ENCODE peak calls at places on chromosomes 11 and 22, in six cellular contexts. Z, P, M, J, Q and D are unnamed samples.

GRCh38 chr11:71931245-71931602 is 2.4 kb downstream of the RNF121 start:
- DNase-seq in Z (no peak), P (no peak), M (no peak), J (no peak), Q (no peak), D (no peak)

GRCh38 chr22:29631725-29632124 is 28.3 kb downstream of the NF2 start:
- DNase-seq in Z (no peak), P (no peak), M (no peak), J (no peak), Q (no peak), D (no peak)

GRCh38 chr11:28743101-28743550 is 634.9 kb downstream of the METTL15 start:
- DNase-seq in Z (no peak), P (no peak), M (no peak), J (no peak), Q (no peak), D (no peak)

GRCh38 chr11:114040706-114041211 is 18.8 kb upstream of the ZBTB16 start:
- DNase-seq in Z (no peak), P (peak; percentile 78), M (no peak), J (peak; percentile 75), Q (no peak), D (no peak)

GRCh38 chr11:119583585-119583984 is 145.4 kb downstream of the NECTIN1 start:
- DNase-seq in Z (no peak), P (no peak), M (no peak), J (no peak), Q (no peak), D (no peak)

GRCh38 chr11:71482216-71482615 is 29.2 kb downstream of the NADSYN1 start:
- DNase-seq in Z (no peak), P (no peak), M (no peak), J (no peak), Q (no peak), D (no peak)

GRCh38 chr22:27620367-27621154 is 181.0 kb downstream of the MN1 start:
- DNase-seq in Z (no peak), P (no peak), M (no peak), J (no peak), Q (no peak), D (no peak)

GRCh38 chr11:120124355-120124754 is 13.6 kb downstream of the TRIM29 start:
- DNase-seq in Z (no peak), P (no peak), M (no peak), J (no peak), Q (no peak), D (no peak)

GRCh38 chr11:47606731-47607130 is 12.5 kb upstream of the C1QTNF4 start:
- DNase-seq in Z (no peak), P (no peak), M (no peak), J (no peak), Q (peak; percentile 20), D (no peak)

GRCh38 chr11:43517518-43517917 is 158.8 kb downstream of the TTC17 start:
- DNase-seq in Z (no peak), P (no peak), M (no peak), J (no peak), Q (no peak), D (no peak)

GRCh38 chr22:39962071-39962470 is 1.9 kb downstream of the TMA7B start:
- DNase-seq in Z (no peak), P (no peak), M (no peak), J (no peak), Q (no peak), D (no peak)

GRCh38 chr22:39174498-39175120 is 22.1 kb upstream of the CBX7 start:
- DNase-seq in Z (peak; percentile 77), P (peak; percentile 87), M (peak; percentile 89), J (peak; percentile 49), Q (peak; percentile 63), D (peak; percentile 80)

DNA sequence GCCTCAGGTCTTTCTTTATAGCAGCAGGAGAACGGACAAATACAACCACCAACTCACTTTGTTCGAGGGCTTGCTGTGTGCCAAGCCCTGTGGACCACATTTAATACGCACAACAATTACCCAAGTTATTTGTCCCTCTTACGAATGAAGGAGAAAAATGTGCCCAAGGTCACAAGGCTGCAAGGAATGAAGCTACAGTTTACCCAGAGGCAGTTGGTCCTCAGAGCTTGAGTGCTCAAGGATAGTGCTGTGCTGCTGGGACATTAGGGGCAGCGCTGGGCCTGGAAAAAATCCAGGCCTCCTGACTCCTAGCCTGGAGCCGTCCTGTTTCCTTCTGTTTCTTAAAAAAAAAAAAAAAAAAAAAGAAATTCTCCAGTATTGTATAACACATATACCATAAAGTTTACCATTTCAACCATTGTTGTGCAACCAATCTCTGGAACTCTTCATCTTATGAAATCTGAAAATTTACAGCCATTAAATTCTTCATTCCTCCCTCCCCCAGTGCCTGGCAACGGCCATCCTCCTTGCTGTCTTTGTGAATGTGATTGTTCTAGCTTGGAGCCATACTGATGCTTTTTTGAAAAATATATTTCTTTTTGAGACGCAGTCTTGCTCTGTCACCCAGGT is 1.0 kb upstream of the C11orf86 start:
- DNase-seq in Z (no peak), P (no peak), M (no peak), J (no peak), Q (no peak), D (no peak)
- TF ChIP-seq CTCF in Z (no peak), P (no peak), M (no peak), J (no peak), Q (no peak), D (no peak)

GRCh38 chr22:46143491-46144147 is 6.7 kb upstream of the PPARA start:
- DNase-seq in Z (no peak), P (no peak), M (no peak), J (no peak), Q (no peak), D (no peak)
- H3K9me3 ChIP-seq in Z (no peaks in the 10 kb centered on the region), P (no peaks in the 10 kb centered on the region), M (no peaks in the 10 kb centered on the region), J (no peaks in the 10 kb centered on the region), Q (no peaks in the 10 kb centered on the region), D (no peaks in the 10 kb centered on the region)

DNA sequence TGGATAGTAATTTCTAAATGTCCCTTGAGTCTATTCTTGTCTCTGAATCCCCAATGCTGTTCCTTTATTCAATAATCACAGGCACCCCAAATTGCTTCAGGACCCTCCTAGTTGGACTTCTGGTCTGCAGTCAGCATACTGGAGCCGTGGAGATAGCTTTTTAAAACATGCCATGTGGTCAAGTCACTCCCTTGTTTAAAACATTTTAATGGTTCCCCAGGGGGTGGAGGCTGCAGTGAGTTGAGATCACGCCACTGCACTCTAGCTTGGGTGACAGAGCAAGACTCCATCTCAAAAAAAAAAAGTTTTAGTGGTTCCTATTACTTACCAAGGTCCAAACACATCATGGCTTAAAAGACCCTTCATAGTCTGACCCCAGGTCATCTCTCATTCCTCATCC is 220.3 kb downstream of the ADAMTS15 start:
- DNase-seq in Z (no peak), P (no peak), M (no peak), J (no peak), Q (no peak), D (no peak)
- H3K27ac ChIP-seq in Z (no peak overlapping the region), P (no peak overlapping the region), M (no peak overlapping the region), J (no peak overlapping the region), Q (no peak overlapping the region), D (no peak overlapping the region)

DNA sequence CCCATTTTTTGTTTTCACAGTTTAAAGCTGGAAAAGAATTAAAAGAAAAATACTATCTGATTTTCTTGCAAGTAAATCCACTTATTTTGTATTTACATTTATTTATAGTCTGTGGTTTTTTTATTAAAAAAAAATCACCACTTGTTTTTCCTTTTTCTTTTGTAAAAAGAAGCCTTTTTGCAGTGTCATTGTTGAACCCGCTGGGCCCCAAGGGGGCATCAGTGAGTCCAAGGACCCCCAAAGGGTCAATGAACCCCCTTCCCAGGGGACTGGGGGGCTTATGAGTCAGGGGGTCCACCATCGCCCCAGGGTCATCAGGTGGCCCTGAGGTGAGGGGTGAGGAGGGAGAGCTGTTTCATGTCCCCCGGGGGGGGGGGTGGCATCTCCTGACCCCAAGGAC is 34.0 kb upstream of the EIF3D start:
- DNase-seq in Z (no peak), P (no peak), M (no peak), J (no peak), Q (no peak), D (no peak)
- TF ChIP-seq CTCF in Z (no peak), P (no peak), M (no peak), J (no peak), Q (no peak), D (no peak)

DNA sequence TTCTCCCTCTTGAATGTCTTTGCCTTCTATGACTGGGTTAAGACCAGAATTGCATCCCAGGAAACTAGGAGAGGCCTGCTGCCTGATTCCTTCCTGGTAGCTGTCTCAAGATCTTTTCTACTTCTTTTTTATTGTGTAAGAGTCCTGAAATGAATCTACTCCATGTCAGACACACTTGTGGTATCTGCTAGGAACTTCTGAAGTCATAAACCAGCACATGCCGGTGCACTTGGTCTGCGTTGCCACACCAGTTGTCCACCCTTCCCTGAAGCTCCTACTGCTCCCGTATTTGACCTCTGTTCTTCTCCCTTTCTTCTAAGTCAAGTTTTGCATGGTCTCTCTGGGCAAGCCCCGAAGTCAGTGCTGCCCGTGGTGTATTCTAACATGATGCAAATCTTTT is 644.2 kb downstream of the ETS1 start:
- DNase-seq in Z (no peak), P (no peak), M (no peak), J (no peak), Q (no peak), D (no peak)
- H3K9me3 ChIP-seq in Z (no peaks in the 10 kb centered on the region), P (no peaks in the 10 kb centered on the region), M (no peaks in the 10 kb centered on the region), J (no peaks in the 10 kb centered on the region), Q (no peaks in the 10 kb centered on the region), D (no peaks in the 10 kb centered on the region)

DNA sequence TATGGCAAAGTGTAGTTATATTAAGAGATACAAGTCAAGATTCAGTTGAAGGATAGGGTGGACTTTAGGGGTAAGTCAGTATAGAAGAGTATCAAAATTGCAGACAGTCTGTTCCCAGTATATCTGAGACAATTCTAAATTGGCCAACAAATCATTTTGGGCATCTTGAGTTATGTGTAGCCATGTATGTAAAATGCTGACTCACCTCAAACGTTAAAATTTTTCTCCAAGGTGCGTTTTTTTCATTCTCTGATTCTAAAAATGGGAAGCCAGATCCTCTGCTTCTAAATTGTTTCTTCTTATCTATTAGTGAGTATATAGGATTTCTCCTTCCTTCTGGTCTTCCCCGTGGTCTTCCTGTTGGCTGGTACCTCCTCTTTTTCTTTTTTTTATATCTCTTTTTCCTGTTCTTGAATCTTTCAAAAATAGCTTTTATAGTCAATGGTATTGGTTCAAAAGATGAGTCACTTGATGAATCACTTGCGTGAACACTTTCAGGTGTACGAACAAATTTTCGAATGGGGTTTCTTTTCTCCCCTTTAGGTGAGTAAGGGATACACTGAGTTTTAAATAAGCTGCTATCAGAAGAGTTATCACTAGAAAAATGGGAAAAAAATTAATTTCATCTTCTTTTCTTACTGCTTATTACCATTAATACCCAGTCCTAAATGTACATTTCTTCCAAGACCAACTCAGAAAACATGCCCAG is 3.2 kb downstream of the TAF1D start:
- DNase-seq in Z (no peak), P (no peak), M (no peak), J (no peak), Q (no peak), D (no peak)
- H3K27ac ChIP-seq in Z (no peak overlapping the region), P (no peak overlapping the region), M (no peak overlapping the region), J (no peak overlapping the region), Q (peak overlapping the region; percentile 26), D (no peak overlapping the region)